ENCODE peak calls at places on chromosomes 11 and 22, in nine cellular contexts. One of them, this sample, is unnamed.

GRCh38 chr22:32240461-32240860 is 14.7 kb downstream of the SLC5A4 start:
- DNase-seq in epithelial cell of esophagus: no peak
- DNase-seq in GM20000: no peak
- DNase-seq in Calu3: no peak
- DNase-seq in H9: no peak
- DNase-seq in lung: no peak
- DNase-seq in endothelial cell: no peak
- DNase-seq in coronary artery: no peak
- DNase-seq in mucosa of descending colon: no peak
- DNase-seq in this sample: no peak

GRCh38 chr11:134587345-134587744 is 175.3 kb upstream of the B3GAT1 start:
- DNase-seq in H9: peak
- DNase-seq in GM20000: no peak
- DNase-seq in Calu3: no peak
- DNase-seq in endothelial cell: no peak
- DNase-seq in mucosa of descending colon: no peak
- DNase-seq in epithelial cell of esophagus: no peak
- DNase-seq in lung: peak
- DNase-seq in coronary artery: peak
- DNase-seq in this sample: no peak

GRCh38 chr11:78037825-78038620 is 14.9 kb upstream of the KCTD14 start:
- DNase-seq in lung: no peak
- DNase-seq in endothelial cell: no peak
- DNase-seq in mucosa of descending colon: no peak
- DNase-seq in H9: no peak
- DNase-seq in GM20000: no peak
- DNase-seq in epithelial cell of esophagus: no peak
- DNase-seq in coronary artery: no peak
- DNase-seq in Calu3: no peak
- DNase-seq in this sample: no peak

GRCh38 chr22:47065756-47066615 is 303.5 kb downstream of the TBC1D22A start:
- DNase-seq in mucosa of descending colon: no peak
- DNase-seq in GM20000: no peak
- DNase-seq in endothelial cell: no peak
- DNase-seq in Calu3: no peak
- DNase-seq in coronary artery: no peak
- DNase-seq in lung: no peak
- DNase-seq in H9: no peak
- DNase-seq in epithelial cell of esophagus: no peak
- DNase-seq in this sample: no peak

GRCh38 chr11:45665933-45666647 is 668 bp upstream of the CHST1 start:
- DNase-seq in coronary artery: peak
- DNase-seq in endothelial cell: no peak
- DNase-seq in GM20000: no peak
- DNase-seq in lung: no peak
- DNase-seq in mucosa of descending colon: no peak
- DNase-seq in epithelial cell of esophagus: no peak
- DNase-seq in Calu3: no peak
- DNase-seq in H9: no peak
- DNase-seq in this sample: no peak

GRCh38 chr11:132960679-132961078 is 571.6 kb downstream of the OPCML start:
- DNase-seq in GM20000: no peak
- DNase-seq in endothelial cell: no peak
- DNase-seq in lung: no peak
- DNase-seq in H9: no peak
- DNase-seq in epithelial cell of esophagus: no peak
- DNase-seq in mucosa of descending colon: no peak
- DNase-seq in Calu3: no peak
- DNase-seq in coronary artery: no peak
- DNase-seq in this sample: no peak

GRCh38 chr22:37169412-37169811 is 18.6 kb downstream of the C1QTNF6 start:
- DNase-seq in endothelial cell: no peak
- DNase-seq in Calu3: no peak
- DNase-seq in lung: no peak
- DNase-seq in coronary artery: peak
- DNase-seq in GM20000: no peak
- DNase-seq in H9: no peak
- DNase-seq in epithelial cell of esophagus: no peak
- DNase-seq in mucosa of descending colon: no peak
- DNase-seq in this sample: no peak

GRCh38 chr11:83711035-83711630 is 425.0 kb upstream of the CCDC90B start:
- DNase-seq in Calu3: no peak
- DNase-seq in epithelial cell of esophagus: no peak
- DNase-seq in lung: no peak
- DNase-seq in endothelial cell: no peak
- DNase-seq in coronary artery: no peak
- DNase-seq in GM20000: no peak
- DNase-seq in H9: no peak
- DNase-seq in mucosa of descending colon: no peak
- DNase-seq in this sample: no peak

GRCh38 chr22:44085743-44086741 is 61.9 kb downstream of the PARVB start:
- DNase-seq in GM20000: peak
- DNase-seq in mucosa of descending colon: peak
- DNase-seq in coronary artery: no peak
- DNase-seq in epithelial cell of esophagus: peak
- DNase-seq in Calu3: peak
- DNase-seq in lung: peak
- DNase-seq in H9: peak
- DNase-seq in endothelial cell: peak
- DNase-seq in this sample: peak

GRCh38 chr11:107271425-107271824 is 186.2 kb downstream of the CWF19L2 start:
- DNase-seq in lung: no peak
- DNase-seq in epithelial cell of esophagus: no peak
- DNase-seq in Calu3: no peak
- DNase-seq in GM20000: no peak
- DNase-seq in coronary artery: no peak
- DNase-seq in H9: no peak
- DNase-seq in endothelial cell: no peak
- DNase-seq in mucosa of descending colon: no peak
- DNase-seq in this sample: no peak

GRCh38 chr22:43228330-43228729 is 41.4 kb upstream of the TTLL12 start:
- DNase-seq in epithelial cell of esophagus: peak
- DNase-seq in H9: peak
- DNase-seq in mucosa of descending colon: peak
- DNase-seq in endothelial cell: peak
- DNase-seq in GM20000: peak
- DNase-seq in lung: no peak
- DNase-seq in Calu3: peak
- DNase-seq in coronary artery: no peak
- DNase-seq in this sample: no peak

GRCh38 chr11:29319231-29319630 is 697.6 kb downstream of the KCNA4 start:
- DNase-seq in coronary artery: no peak
- DNase-seq in GM20000: no peak
- DNase-seq in epithelial cell of esophagus: no peak
- DNase-seq in Calu3: no peak
- DNase-seq in H9: no peak
- DNase-seq in lung: no peak
- DNase-seq in endothelial cell: no peak
- DNase-seq in mucosa of descending colon: no peak
- DNase-seq in this sample: no peak

GRCh38 chr11:106426696-106427095 is 349.2 kb downstream of the AASDHPPT start:
- DNase-seq in lung: no peak
- DNase-seq in coronary artery: no peak
- DNase-seq in mucosa of descending colon: no peak
- DNase-seq in epithelial cell of esophagus: peak
- DNase-seq in GM20000: no peak
- DNase-seq in H9: no peak
- DNase-seq in endothelial cell: no peak
- DNase-seq in Calu3: no peak
- DNase-seq in this sample: no peak

GRCh38 chr11:106482920-106483761 is 405.7 kb downstream of the AASDHPPT start:
- DNase-seq in GM20000: no peak
- DNase-seq in mucosa of descending colon: no peak
- DNase-seq in coronary artery: no peak
- DNase-seq in endothelial cell: no peak
- DNase-seq in H9: no peak
- DNase-seq in epithelial cell of esophagus: peak
- DNase-seq in lung: no peak
- DNase-seq in Calu3: no peak
- DNase-seq in this sample: no peak

GRCh38 chr11:123560001-123560400 is 94.4 kb downstream of the SCN3B start:
- DNase-seq in endothelial cell: no peak
- DNase-seq in Calu3: no peak
- DNase-seq in coronary artery: no peak
- DNase-seq in lung: no peak
- DNase-seq in H9: no peak
- DNase-seq in epithelial cell of esophagus: peak
- DNase-seq in GM20000: no peak
- DNase-seq in mucosa of descending colon: no peak
- DNase-seq in this sample: no peak

GRCh38 chr11:18088371-18088770 is 17.5 kb downstream of the SAAL1 start:
- DNase-seq in endothelial cell: no peak
- DNase-seq in GM20000: no peak
- DNase-seq in lung: no peak
- DNase-seq in coronary artery: no peak
- DNase-seq in mucosa of descending colon: no peak
- DNase-seq in epithelial cell of esophagus: no peak
- DNase-seq in H9: no peak
- DNase-seq in Calu3: no peak
- DNase-seq in this sample: no peak

GRCh38 chr11:13606701-13607100 is 61.8 kb upstream of the FAR1 start:
- DNase-seq in epithelial cell of esophagus: no peak
- DNase-seq in mucosa of descending colon: no peak
- DNase-seq in H9: no peak
- DNase-seq in GM20000: no peak
- DNase-seq in coronary artery: no peak
- DNase-seq in Calu3: no peak
- DNase-seq in endothelial cell: no peak
- DNase-seq in lung: no peak
- DNase-seq in this sample: no peak

GRCh38 chr22:42662114-42663021 is 13.2 kb upstream of the CYB5R3 start:
- DNase-seq in mucosa of descending colon: peak
- DNase-seq in coronary artery: peak
- DNase-seq in GM20000: peak
- DNase-seq in endothelial cell: peak
- DNase-seq in H9: peak
- DNase-seq in epithelial cell of esophagus: peak
- DNase-seq in Calu3: peak
- DNase-seq in lung: peak
- DNase-seq in this sample: peak

GRCh38 chr11:3189193-3189843 is 24.2 kb upstream of the OSBPL5 start:
- DNase-seq in GM20000: no peak
- DNase-seq in Calu3: no peak
- DNase-seq in epithelial cell of esophagus: no peak
- DNase-seq in coronary artery: peak
- DNase-seq in endothelial cell: no peak
- DNase-seq in H9: peak
- DNase-seq in lung: no peak
- DNase-seq in mucosa of descending colon: no peak
- DNase-seq in this sample: no peak

GRCh38 chr11:72576661-72577060 is 97.6 kb downstream of the PDE2A start:
- DNase-seq in Calu3: no peak
- DNase-seq in GM20000: no peak
- DNase-seq in coronary artery: peak
- DNase-seq in mucosa of descending colon: no peak
- DNase-seq in H9: no peak
- DNase-seq in lung: no peak
- DNase-seq in epithelial cell of esophagus: no peak
- DNase-seq in endothelial cell: no peak
- DNase-seq in this sample: no peak

GRCh38 chr11:35887737-35888136 is 56.1 kb upstream of the LDLRAD3 start:
- DNase-seq in mucosa of descending colon: no peak
- DNase-seq in coronary artery: no peak
- DNase-seq in epithelial cell of esophagus: peak
- DNase-seq in GM20000: no peak
- DNase-seq in Calu3: no peak
- DNase-seq in lung: no peak
- DNase-seq in H9: no peak
- DNase-seq in endothelial cell: no peak
- DNase-seq in this sample: no peak

GRCh38 chr11:62082292-62082657 is 41.5 kb upstream of the INCENP start:
- DNase-seq in GM20000: no peak
- DNase-seq in Calu3: no peak
- DNase-seq in endothelial cell: no peak
- DNase-seq in mucosa of descending colon: no peak
- DNase-seq in H9: no peak
- DNase-seq in epithelial cell of esophagus: no peak
- DNase-seq in coronary artery: no peak
- DNase-seq in lung: no peak
- DNase-seq in this sample: no peak
- TF ChIP-seq CTCF in GM20000: no peak
- TF ChIP-seq CTCF in Calu3: no peak
- TF ChIP-seq CTCF in endothelial cell: peak
- TF ChIP-seq CTCF in mucosa of descending colon: no peak
- TF ChIP-seq CTCF in H9: no peak
- TF ChIP-seq CTCF in epithelial cell of esophagus: no peak
- TF ChIP-seq CTCF in coronary artery: no peak
- TF ChIP-seq CTCF in lung: no peak
- TF ChIP-seq CTCF in this sample: no peak

GRCh38 chr11:64716471-64717267 is 6.3 kb downstream of the NRXN2 start:
- DNase-seq in lung: no peak
- DNase-seq in GM20000: no peak
- DNase-seq in mucosa of descending colon: no peak
- DNase-seq in coronary artery: no peak
- DNase-seq in Calu3: no peak
- DNase-seq in endothelial cell: no peak
- DNase-seq in epithelial cell of esophagus: no peak
- DNase-seq in H9: no peak
- DNase-seq in this sample: no peak
- TF ChIP-seq CTCF in lung: no peak
- TF ChIP-seq CTCF in GM20000: no peak
- TF ChIP-seq CTCF in mucosa of descending colon: no peak
- TF ChIP-seq CTCF in coronary artery: no peak
- TF ChIP-seq CTCF in Calu3: no peak
- TF ChIP-seq CTCF in endothelial cell: no peak
- TF ChIP-seq CTCF in epithelial cell of esophagus: no peak
- TF ChIP-seq CTCF in H9: no peak
- TF ChIP-seq CTCF in this sample: no peak

DNA sequence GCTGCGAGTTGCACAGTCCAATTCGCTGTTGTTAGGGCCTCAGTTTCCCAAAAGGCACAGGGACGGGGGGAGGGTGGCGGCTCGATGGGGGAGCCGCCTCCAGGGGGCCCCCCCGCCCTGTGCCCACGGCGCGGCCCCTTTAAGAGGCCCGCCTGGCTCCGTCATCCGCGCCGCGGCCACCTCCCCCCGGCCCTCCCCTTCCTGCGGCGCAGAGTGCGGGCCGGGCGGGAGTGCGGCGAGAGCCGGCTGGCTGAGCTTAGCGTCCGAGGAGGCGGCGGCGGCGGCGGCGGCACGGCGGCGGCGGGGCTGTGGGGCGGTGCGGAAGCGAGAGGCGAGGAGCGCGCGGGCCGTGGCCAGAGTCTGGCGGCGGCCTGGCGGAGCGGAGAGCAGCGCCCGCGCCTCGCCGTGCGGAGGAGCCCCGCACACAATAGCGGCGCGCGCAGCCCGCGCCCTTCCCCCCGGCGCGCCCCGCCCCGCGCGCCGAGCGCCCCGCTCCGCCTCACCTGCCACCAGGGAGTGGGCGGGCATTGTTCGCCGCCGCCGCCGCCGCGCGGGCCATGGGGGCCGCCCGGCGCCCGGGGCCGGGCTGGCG is at the start of gene BCR:
- DNase-seq in epithelial cell of esophagus: peak
- DNase-seq in endothelial cell: peak
- DNase-seq in coronary artery: no peak
- DNase-seq in mucosa of descending colon: peak
- DNase-seq in H9: no peak
- DNase-seq in Calu3: peak
- DNase-seq in lung: peak
- DNase-seq in GM20000: peak
- DNase-seq in this sample: peak
- TF ChIP-seq CTCF in epithelial cell of esophagus: no peak
- TF ChIP-seq CTCF in endothelial cell: peak
- TF ChIP-seq CTCF in coronary artery: no peak
- TF ChIP-seq CTCF in mucosa of descending colon: no peak
- TF ChIP-seq CTCF in H9: no peak
- TF ChIP-seq CTCF in Calu3: peak
- TF ChIP-seq CTCF in lung: no peak
- TF ChIP-seq CTCF in GM20000: peak
- TF ChIP-seq CTCF in this sample: no peak

GRCh38 chr11:100984668-100985067 is 144.9 kb downstream of the PGR start:
- DNase-seq in lung: no peak
- DNase-seq in GM20000: peak
- DNase-seq in epithelial cell of esophagus: no peak
- DNase-seq in Calu3: no peak
- DNase-seq in H9: no peak
- DNase-seq in coronary artery: no peak
- DNase-seq in mucosa of descending colon: no peak
- DNase-seq in endothelial cell: no peak
- DNase-seq in this sample: peak
- TF ChIP-seq CTCF in lung: no peak
- TF ChIP-seq CTCF in GM20000: no peak
- TF ChIP-seq CTCF in epithelial cell of esophagus: no peak
- TF ChIP-seq CTCF in Calu3: no peak
- TF ChIP-seq CTCF in H9: no peak
- TF ChIP-seq CTCF in coronary artery: no peak
- TF ChIP-seq CTCF in mucosa of descending colon: no peak
- TF ChIP-seq CTCF in endothelial cell: no peak
- TF ChIP-seq CTCF in this sample: no peak